ENCODE peak calls at places on chromosomes 1 and 21, in nine cellular contexts. X is IMR-90, L is prostate gland, O is heart left ventricle, P is A549, W is HCT116, J is suprapubic skin, F is endothelial cell of umbilical vein, B is uterus. M is an unnamed sample.

GRCh38 chr1:183493540-183494245 is 21.4 kb downstream of the SMG7 start:
- DNase-seq in O (no peak), B (no peak), F (no peak), L (no peak), X (no peak), J (no peak), P (no peak), W (no peak), M (no peak)

GRCh38 chr21:38796426-38796825 is 9.3 kb upstream of the ETS2 start:
- DNase-seq in J (no peak), X (peak; percentile 56), O (no peak), B (no peak), W (no peak), L (no peak), P (no peak), F (peak; percentile 21), M (no peak)

GRCh38 chr1:24795236-24795635 is 50.0 kb downstream of the CLIC4 start:
- DNase-seq in F (no peak), P (no peak), L (no peak), J (no peak), B (no peak), W (no peak), X (peak; percentile 40), O (no peak), M (no peak)

GRCh38 chr1:3858231-3858981 is 1.1 kb downstream of the DFFB start:
- DNase-seq in P (no peak), J (no peak), L (no peak), X (peak; percentile 36), B (peak; percentile 23), W (no peak), F (peak; percentile 19), O (no peak), M (no peak)

GRCh38 chr1:110060034-110060661 is 10.3 kb downstream of the ALX3 start:
- DNase-seq in X (no peak), F (peak; percentile 22), J (no peak), B (no peak), O (peak; percentile 49), L (no peak), W (no peak), P (peak; percentile 29), M (no peak)

GRCh38 chr1:13697738-13698137 is 2.2 kb upstream of the PRDM2 start:
- DNase-seq in O (no peak), F (no peak), P (no peak), X (no peak), J (no peak), B (no peak), W (no peak), L (no peak), M (no peak)

GRCh38 chr1:197743578-197743977 is 31.7 kb downstream of the DENND1B start:
- DNase-seq in P (no peak), X (no peak), O (no peak), L (no peak), J (no peak), W (no peak), B (no peak), F (no peak), M (no peak)

GRCh38 chr1:19735419-19736127 is 64.1 kb downstream of the TMCO4 start:
- DNase-seq in P (no peak), X (peak; percentile 98), J (no peak), O (peak; percentile 77), B (peak; percentile 83), L (no peak), W (no peak), F (no peak), M (no peak)

GRCh38 chr1:16017461-16018303 is at the start of gene HSPB7:
- DNase-seq in B (peak; percentile 94), W (no peak), O (peak; percentile 95), P (no peak), F (no peak), X (peak; percentile 52), J (no peak), L (peak; percentile 36), M (no peak)

GRCh38 chr1:16018749-16019515 is 1.1 kb upstream of the HSPB7 start:
- DNase-seq in F (no peak), B (no peak), O (peak; percentile 56), X (no peak), P (no peak), L (no peak), W (no peak), J (no peak), M (no peak)

GRCh38 chr1:16017076-16017460 is 775 bp downstream of the HSPB7 start:
- DNase-seq in B (no peak), F (no peak), L (no peak), J (no peak), O (no peak), W (no peak), P (no peak), X (no peak), M (no peak)

GRCh38 chr1:16019580-16020277 is 1.9 kb upstream of the HSPB7 start:
- DNase-seq in L (no peak), P (no peak), W (no peak), O (peak; percentile 92), F (no peak), X (peak; percentile 35), B (peak; percentile 43), J (no peak), M (no peak)

GRCh38 chr1:16018308-16018707 is 465 bp upstream of the HSPB7 start:
- DNase-seq in J (no peak), O (peak; percentile 64), P (no peak), L (no peak), F (no peak), W (no peak), X (no peak), B (no peak), M (no peak)
- H3K27ac ChIP-seq in J (peak overlapping the region; percentile 74), O (peak overlapping the region; percentile 97), P (no peak overlapping the region), L (peak overlapping the region; percentile 84), F (no peak overlapping the region), W (no peak overlapping the region), X (peak overlapping the region; percentile 25), B (peak overlapping the region; percentile 97), M (peak overlapping the region; percentile 91)

GRCh38 chr1:206578959-206579358 is 33.3 kb downstream of the EIF2D start:
- DNase-seq in F (no peak), L (no peak), B (no peak), W (no peak), X (no peak), P (no peak), J (no peak), O (no peak), M (no peak)

GRCh38 chr1:206580438-206581113 is 31.7 kb downstream of the EIF2D start:
- DNase-seq in F (no peak), O (no peak), B (no peak), J (no peak), X (no peak), W (no peak), L (no peak), P (no peak), M (no peak)

GRCh38 chr1:206578115-206578935 is 33.9 kb downstream of the EIF2D start:
- DNase-seq in B (no peak), F (no peak), O (no peak), L (no peak), W (no peak), J (no peak), P (no peak), X (peak; percentile 51), M (no peak)

GRCh38 chr1:206581571-206581981 is 30.7 kb downstream of the EIF2D start:
- DNase-seq in P (no peak), F (no peak), O (no peak), X (no peak), B (no peak), L (no peak), J (no peak), W (no peak), M (no peak)

GRCh38 chr1:206579747-206580437 is 32.4 kb downstream of the EIF2D start:
- DNase-seq in X (peak; percentile 22), P (no peak), F (no peak), W (no peak), L (no peak), J (no peak), B (no peak), O (peak; percentile 86), M (peak; percentile 52)
- TF ChIP-seq POLR2A in X (no peak), P (no peak), F (no peak), W (no peak), L (no peak), J (no peak), B (no peak), O (no peak), M (no peak)

GRCh38 chr1:9143250-9143649 is 14.3 kb upstream of the GPR157 start:
- DNase-seq in X (peak; percentile 57), J (no peak), O (no peak), F (no peak), P (no peak), W (no peak), L (no peak), B (no peak), M (no peak)

GRCh38 chr1:9145714-9146113 is 16.8 kb upstream of the GPR157 start:
- DNase-seq in J (no peak), L (no peak), B (no peak), W (no peak), O (no peak), X (no peak), P (no peak), F (no peak), M (no peak)

GRCh38 chr1:9149151-9149550 is 20.2 kb upstream of the GPR157 start:
- DNase-seq in W (no peak), O (no peak), B (no peak), J (no peak), P (no peak), X (no peak), F (no peak), L (no peak), M (no peak)

GRCh38 chr1:9146156-9146555 is 17.3 kb upstream of the GPR157 start:
- DNase-seq in B (no peak), O (no peak), F (no peak), W (no peak), X (no peak), P (no peak), L (no peak), J (no peak), M (no peak)

GRCh38 chr1:9145021-9145668 is 16.2 kb upstream of the GPR157 start:
- DNase-seq in L (no peak), W (peak; percentile 71), F (no peak), J (no peak), B (no peak), P (peak; percentile 76), O (no peak), X (peak; percentile 81), M (no peak)
- H3K27ac ChIP-seq in L (no peak overlapping the region), W (no peak overlapping the region), F (no peak overlapping the region), J (no peak overlapping the region), B (no peak overlapping the region), P (peak overlapping the region; percentile 46), O (no peak overlapping the region), X (no peak overlapping the region), M (no peak overlapping the region)

DNA sequence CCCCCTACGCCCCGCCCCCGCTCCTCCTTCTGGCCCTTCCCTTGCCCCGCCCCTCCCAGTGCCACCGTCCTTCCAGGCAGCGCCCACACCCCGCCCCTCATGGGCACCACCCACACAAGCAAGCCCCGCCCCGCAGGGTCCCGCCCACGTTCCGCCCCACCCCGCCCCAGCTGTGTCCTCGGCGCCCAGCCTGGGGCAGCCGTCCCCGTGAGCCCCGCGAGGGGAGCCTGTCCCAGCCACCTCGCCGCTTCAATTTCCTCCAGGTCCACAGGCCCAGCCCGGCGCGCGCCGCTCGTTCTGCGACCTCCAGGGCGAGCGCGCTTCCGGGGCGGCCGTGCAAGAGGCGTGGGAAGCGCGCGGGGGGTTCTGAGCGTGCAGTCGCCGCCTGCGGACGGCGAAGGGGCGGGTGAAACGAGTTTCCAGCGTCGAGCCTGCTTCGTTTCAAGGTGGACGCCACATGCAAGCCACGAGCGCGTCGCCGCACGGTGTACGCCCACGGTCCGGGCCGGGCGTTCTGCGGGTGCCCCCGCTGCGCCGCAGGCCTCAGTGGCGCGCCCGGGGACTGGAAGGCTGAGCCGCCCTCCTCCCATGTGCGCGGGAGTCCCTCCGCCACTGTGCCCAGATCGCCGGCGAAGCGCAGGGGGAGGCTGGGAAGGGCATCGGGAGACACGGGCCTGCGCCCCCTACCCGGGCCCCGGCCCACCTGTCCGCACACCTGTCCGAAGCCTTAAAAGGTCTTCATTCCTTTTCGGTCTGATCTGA is 10.8 kb upstream of the FAAP20 start:
- DNase-seq in W (peak; percentile 86), P (no peak), B (peak; percentile 96), O (peak; percentile 98), X (peak; percentile 92), F (peak; percentile 86), L (peak; percentile 98), J (peak; percentile 99), M (peak; percentile 92)
- TF ChIP-seq POLR2A in W (no peak), P (peak; percentile 13), B (peak; percentile 53), O (no peak), X (no peak), F (no peak), L (peak; percentile 70), J (peak; percentile 22), M (peak; percentile 29)

M was measured in esophagus squamous epithelium.